ENCODE peak calls at places on chromosome 13, in seven cellular contexts. A, E, D, C, T, L and I are unnamed samples.

GRCh38 chr13:113758651-113759524 is at the start of gene TMEM255B:
- DNase-seq in E (no peak), T (peak; percentile 72), A (peak; percentile 86), L (peak; percentile 47), D (peak; percentile 73), C (peak; percentile 99), I (peak; percentile 74)

GRCh38 chr13:61728468-61728867 is 312.8 kb upstream of the PCDH20 start:
- DNase-seq in T (no peak), C (no peak), E (no peak), A (no peak), L (no peak), D (no peak), I (no peak)

GRCh38 chr13:65453982-65454381 is 1776.2 kb downstream of the PCDH9 start:
- DNase-seq in A (no peak), T (no peak), L (no peak), C (no peak), E (no peak), D (no peak), I (no peak)

GRCh38 chr13:106917024-106917491 is 349.1 kb upstream of the ARGLU1 start:
- DNase-seq in L (no peak), D (no peak), T (no peak), E (no peak), A (no peak), C (peak; percentile 31), I (no peak)

GRCh38 chr13:105732946-105733529 is 802.4 kb downstream of the EFNB2 start:
- DNase-seq in A (no peak), C (no peak), E (no peak), D (no peak), T (no peak), L (no peak), I (no peak)

GRCh38 chr13:99605417-99606321 is 104.4 kb downstream of the TM9SF2 start:
- DNase-seq in T (peak; percentile 47), L (no peak), A (peak; percentile 41), E (no peak), D (peak; percentile 27), C (peak; percentile 70), I (peak; percentile 35)

GRCh38 chr13:30371649-30372265 is 50.5 kb upstream of the UBE2L5 start:
- DNase-seq in T (peak; percentile 68), A (no peak), D (no peak), C (no peak), E (no peak), L (peak; percentile 56), I (peak; percentile 71)

GRCh38 chr13:113558461-113558860 is 26.1 kb upstream of the TFDP1 start:
- DNase-seq in C (no peak), T (peak; percentile 30), E (no peak), L (no peak), D (no peak), A (no peak), I (no peak)

GRCh38 chr13:63201493-63201892 is 1785.8 kb upstream of the PCDH20 start:
- DNase-seq in T (no peak), A (no peak), D (no peak), E (no peak), L (no peak), C (no peak), I (no peak)

GRCh38 chr13:40963927-40964326 is 55.2 kb downstream of the ELF1 start:
- DNase-seq in L (no peak), C (no peak), A (no peak), T (peak; percentile 64), E (no peak), D (no peak), I (peak; percentile 63)

GRCh38 chr13:30607908-30608307 is 9.8 kb upstream of the USPL1 start:
- DNase-seq in L (peak; percentile 61), C (no peak), E (no peak), A (no peak), D (no peak), T (no peak), I (no peak)

GRCh38 chr13:33110713-33111413 is 94.6 kb downstream of the KL start:
- DNase-seq in A (no peak), T (peak; percentile 43), D (no peak), L (no peak), E (no peak), C (no peak), I (peak; percentile 59)

GRCh38 chr13:72448082-72448481 is 279.3 kb downstream of the MZT1 start:
- DNase-seq in T (no peak), C (no peak), E (no peak), A (no peak), L (no peak), D (no peak), I (no peak)

GRCh38 chr13:90302113-90302512 is 1045.4 kb upstream of the MIR17HG start:
- DNase-seq in L (no peak), D (no peak), C (no peak), A (no peak), E (peak; percentile 36), T (peak; percentile 13), I (peak; percentile 73)

GRCh38 chr13:96935971-96936370 is 58.3 kb downstream of the OXGR1 start:
- DNase-seq in E (no peak), L (no peak), T (no peak), A (no peak), C (no peak), D (no peak), I (no peak)

GRCh38 chr13:113857531-113858195 is 6.2 kb downstream of the GAS6 start:
- DNase-seq in L (no peak), A (peak; percentile 12), D (no peak), C (no peak), E (no peak), T (no peak), I (no peak)

GRCh38 chr13:31930901-31931522 is 100.6 kb upstream of the FRY start:
- DNase-seq in E (no peak), C (no peak), A (no peak), L (no peak), D (no peak), T (no peak), I (peak; percentile 33)

GRCh38 chr13:30191491-30192100 is 115.8 kb downstream of the KATNAL1 start:
- DNase-seq in E (peak; percentile 4), A (no peak), D (no peak), C (no peak), T (peak; percentile 68), L (no peak), I (peak; percentile 36)

GRCh38 chr13:42066542-42066941 is 18.1 kb downstream of the DGKH start:
- DNase-seq in A (no peak), E (peak; percentile 92), L (no peak), D (no peak), C (no peak), T (peak; percentile 87), I (peak; percentile 99)

GRCh38 chr13:29103036-29103800 is 283.1 kb downstream of the MTUS2 start:
- DNase-seq in L (no peak), T (no peak), D (no peak), A (no peak), E (no peak), C (no peak), I (no peak)

GRCh38 chr13:50124536-50125305 is 109.5 kb downstream of the KCNRG start:
- DNase-seq in E (no peak), T (peak; percentile 64), A (peak; percentile 97), C (peak; percentile 57), D (peak; percentile 72), L (peak; percentile 89), I (peak; percentile 63)

GRCh38 chr13:40453666-40454030 is 212.8 kb downstream of the FOXO1 start:
- DNase-seq in L (no peak), D (no peak), E (no peak), C (no peak), T (no peak), A (no peak), I (no peak)

GRCh38 chr13:112718318-112718717 is 28.5 kb downstream of the ATP11A start:
- DNase-seq in A (no peak), E (no peak), C (no peak), D (no peak), L (no peak), T (no peak), I (no peak)

GRCh38 chr13:111338841-111339240 is 18.4 kb downstream of the TEX29 start:
- DNase-seq in L (no peak), T (no peak), A (no peak), D (no peak), C (no peak), E (no peak), I (no peak)

GRCh38 chr13:81017525-81018152 is 676.7 kb upstream of the SPRY2 start:
- DNase-seq in A (no peak), T (peak; percentile 35), D (no peak), C (peak; percentile 42), E (peak; percentile 14), L (no peak), I (peak; percentile 53)

GRCh38 chr13:112056284-112056727 is 10.6 kb upstream of the SOX1 start:
- DNase-seq in E (no peak), C (peak; percentile 83), T (no peak), A (no peak), L (no peak), D (no peak), I (no peak)

GRCh38 chr13:34942732-34943674 is 933 bp downstream of the NBEA start:
- DNase-seq in D (peak; percentile 5), C (peak; percentile 41), E (no peak), A (peak; percentile 33), L (no peak), T (peak; percentile 3), I (no peak)

GRCh38 chr13:110330491-110331001 is 23.5 kb downstream of the COL4A2 start:
- DNase-seq in A (no peak), D (no peak), E (no peak), C (no peak), L (no peak), T (peak; percentile 96), I (peak; percentile 74)

GRCh38 chr13:52738719-52739467 is 727 bp downstream of the CNMD start:
- DNase-seq in T (peak; percentile 4), E (no peak), C (peak; percentile 80), A (no peak), D (peak; percentile 57), L (no peak), I (no peak)

GRCh38 chr13:42524487-42525034 is 49.4 kb upstream of the TNFSF11 start:
- DNase-seq in C (no peak), L (no peak), D (no peak), A (no peak), E (no peak), T (no peak), I (peak; percentile 10)

GRCh38 chr13:109785892-109786450 is 412 bp downstream of the IRS2 start:
- DNase-seq in T (no peak), A (peak; percentile 64), L (no peak), D (no peak), E (no peak), C (peak; percentile 35), I (no peak)